ENCODE peak calls at places on chromosomes 13 and 19, in five cellular contexts. R, A, E, I and O are unnamed samples.

GRCh38 chr19:12985049-12985776 is 10.1 kb upstream of the NFIX start:
- DNase-seq in R (peak; percentile 72), A (peak; percentile 64), E (peak; percentile 27), I (no peak), O (peak; percentile 28)

GRCh38 chr13:37918116-37919100 is 48.8 kb upstream of the TRPC4 start:
- DNase-seq in R (no peak), A (no peak), E (no peak), I (no peak), O (peak; percentile 6)

GRCh38 chr19:18300930-18301717 is 19.7 kb upstream of the JUND start:
- DNase-seq in R (peak; percentile 86), A (peak; percentile 47), E (peak; percentile 65), I (peak; percentile 80), O (peak; percentile 87)

GRCh38 chr13:43830481-43830873 is 43.7 kb upstream of the ENOX1 start:
- DNase-seq in R (no peak), A (peak; percentile 22), E (peak; percentile 89), I (no peak), O (peak; percentile 98)

GRCh38 chr19:48713041-48713863 is 6.3 kb downstream of the MAMSTR start:
- DNase-seq in R (no peak), A (no peak), E (no peak), I (no peak), O (no peak)

GRCh38 chr13:88005188-88005587 is 334.0 kb downstream of the SLITRK5 start:
- DNase-seq in R (no peak), A (no peak), E (no peak), I (no peak), O (no peak)

GRCh38 chr19:35144600-35145436 is 1.8 kb downstream of the FXYD7 start:
- DNase-seq in R (no peak), A (no peak), E (no peak), I (no peak), O (no peak)

GRCh38 chr13:74145249-74145970 is 11.2 kb upstream of the KLF12 start:
- DNase-seq in R (no peak), A (peak; percentile 26), E (peak; percentile 64), I (no peak), O (peak; percentile 74)

GRCh38 chr19:50803633-50804419 is 13.6 kb downstream of the ACP4 start:
- DNase-seq in R (no peak), A (no peak), E (peak; percentile 15), I (no peak), O (peak; percentile 9)

GRCh38 chr13:91719033-91719432 is 320.6 kb downstream of the GPC5 start:
- DNase-seq in R (no peak), A (peak; percentile 43), E (peak; percentile 9), I (no peak), O (no peak)

GRCh38 chr19:40298026-40298425 is 12.9 kb upstream of the AKT2 start:
- DNase-seq in R (no peak), A (no peak), E (no peak), I (no peak), O (no peak)

GRCh38 chr19:58218899-58219298 is 9.8 kb upstream of the ZNF544 start:
- DNase-seq in R (no peak), A (no peak), E (peak; percentile 37), I (no peak), O (no peak)
- TF ChIP-seq CTCF in R (no peak), A (no peak), E (peak; percentile 23), I (peak; percentile 36), O (no peak)

GRCh38 chr19:2721570-2722540 is 683 bp upstream of the DIRAS1 start:
- DNase-seq in R (no peak), A (no peak), E (no peak), I (no peak), O (no peak)
- H3K4me3 ChIP-seq in R (peak overlapping the region; percentile 16), A (peak overlapping the region; percentile 17), E (no peak overlapping the region), I (peak overlapping the region; percentile 17), O (peak overlapping the region; percentile 65)

DNA sequence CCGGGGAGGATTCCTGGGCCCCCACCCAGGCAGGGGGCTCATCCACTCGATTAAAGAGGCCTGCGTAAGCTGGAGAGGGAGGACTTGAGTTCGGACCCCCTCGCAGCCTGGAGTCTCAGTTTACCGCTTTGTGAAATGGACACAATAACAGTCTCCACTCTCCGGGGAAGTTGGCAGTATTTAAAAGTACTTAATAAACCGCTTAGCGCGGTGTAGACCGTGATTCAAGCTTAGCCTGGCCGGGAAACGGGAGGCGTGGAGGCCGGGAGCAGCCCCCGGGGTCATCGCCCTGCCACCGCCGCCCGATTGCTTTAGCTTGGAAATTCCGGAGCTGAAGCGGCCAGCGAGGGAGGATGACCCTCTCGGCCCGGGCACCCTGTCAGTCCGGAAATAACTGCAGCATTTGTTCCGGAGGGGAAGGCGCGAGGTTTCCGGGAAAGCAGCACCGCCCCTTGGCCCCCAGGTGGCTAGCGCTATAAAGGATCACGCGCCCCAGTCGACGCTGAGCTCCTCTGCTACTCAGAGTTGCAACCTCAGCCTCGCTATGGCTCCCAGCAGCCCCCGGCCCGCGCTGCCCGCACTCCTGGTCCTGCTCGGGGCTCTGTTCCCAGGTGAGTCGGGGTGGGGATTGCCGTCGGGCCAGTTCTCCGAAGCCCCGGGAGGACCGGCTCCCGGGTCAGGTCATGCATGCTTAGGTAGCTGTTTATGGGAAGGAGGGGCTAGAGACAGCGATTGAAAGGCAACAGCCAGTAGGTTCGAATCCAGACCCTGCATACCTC is at the start of gene ICAM1:
- DNase-seq in R (peak; percentile 87), A (peak; percentile 25), E (peak; percentile 94), I (peak; percentile 93), O (peak; percentile 79)
- TF ChIP-seq CTCF in R (no peak), A (no peak), E (no peak), I (peak; percentile 31), O (peak; percentile 4)

GRCh38 chr19:10915511-10916091 is 12.8 kb downstream of the YIPF2 start:
- DNase-seq in R (no peak), A (peak; percentile 74), E (peak; percentile 66), I (no peak), O (peak; percentile 68)
- H3K4me3 ChIP-seq in R (no peak overlapping the region), A (no peak overlapping the region), E (no peak overlapping the region), I (no peak overlapping the region), O (no peak overlapping the region)

GRCh38 chr13:30618938-30619289 is 1.2 kb downstream of the USPL1 start:
- DNase-seq in R (no peak), A (peak; percentile 3), E (no peak), I (no peak), O (no peak)

GRCh38 chr13:30616927-30617314 is 799 bp upstream of the USPL1 start:
- DNase-seq in R (peak; percentile 81), A (peak; percentile 92), E (peak; percentile 97), I (peak; percentile 65), O (peak; percentile 94)

GRCh38 chr13:30618186-30618937 is 642 bp downstream of the USPL1 start:
- DNase-seq in R (peak; percentile 39), A (no peak), E (peak; percentile 17), I (peak; percentile 51), O (no peak)

GRCh38 chr13:30615851-30616311 is 1.8 kb upstream of the USPL1 start:
- DNase-seq in R (no peak), A (peak; percentile 78), E (peak; percentile 62), I (no peak), O (peak; percentile 66)

GRCh38 chr13:30617315-30618185 is at the start of gene USPL1:
- DNase-seq in R (peak; percentile 96), A (peak; percentile 100), E (peak; percentile 100), I (peak; percentile 99), O (peak; percentile 99)
- TF ChIP-seq CTCF in R (peak; percentile 63), A (no peak), E (peak; percentile 22), I (peak; percentile 72), O (peak; percentile 24)

DNA sequence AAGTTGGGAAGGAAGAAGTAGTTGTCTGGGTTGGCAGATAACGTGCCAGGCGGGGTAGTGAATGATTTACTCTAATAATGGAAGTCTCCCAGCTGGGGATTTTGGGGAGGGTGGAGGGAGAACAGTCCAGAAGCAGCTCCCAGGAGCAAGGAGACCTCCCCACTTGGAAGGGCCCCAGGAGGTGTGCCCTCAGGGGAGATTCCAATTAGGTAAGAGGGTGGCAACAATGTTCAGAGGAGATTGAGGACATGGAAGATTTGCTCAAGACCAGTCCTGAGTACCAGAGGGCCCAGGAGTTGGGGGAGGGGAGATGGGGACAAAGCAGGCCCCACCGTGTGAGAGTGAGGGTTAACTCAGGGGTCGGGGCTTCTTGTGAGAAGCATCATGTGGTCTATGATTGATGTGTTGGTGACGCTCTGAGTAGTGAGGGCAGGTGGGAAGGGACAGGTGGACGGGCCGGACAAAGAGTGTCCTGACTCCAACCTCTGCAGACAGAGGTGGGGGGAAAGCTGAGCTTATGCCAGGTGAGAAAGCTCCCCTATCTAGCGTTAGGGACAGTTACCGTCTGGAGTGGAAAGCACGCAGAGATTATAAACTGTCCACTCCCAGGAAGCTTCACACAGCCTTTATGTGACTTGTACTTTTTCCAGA is 3.5 kb downstream of the SPINT2 start:
- DNase-seq in R (no peak), A (no peak), E (no peak), I (peak; percentile 52), O (no peak)
- H3K4me3 ChIP-seq in R (no peak overlapping the region), A (no peak overlapping the region), E (no peak overlapping the region), I (no peak overlapping the region), O (no peak overlapping the region)

DNA sequence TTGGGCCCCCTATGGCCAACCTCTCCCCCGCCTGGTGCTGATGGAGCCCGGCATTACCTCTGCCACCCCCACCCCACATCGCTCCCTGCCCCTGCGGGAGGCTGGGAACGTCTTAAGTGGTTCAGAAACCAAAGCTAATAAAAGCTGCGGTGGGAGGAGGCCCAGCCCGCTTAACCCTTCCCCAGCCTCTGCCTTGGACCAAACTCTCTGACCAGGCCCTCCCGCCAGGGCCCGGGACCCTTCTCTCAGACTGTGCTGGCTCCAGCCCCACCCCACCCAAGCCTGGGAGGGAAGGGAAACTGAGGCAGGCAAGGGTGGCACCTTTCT is 22.1 kb downstream of the SMIM24 start:
- DNase-seq in R (no peak), A (peak; percentile 88), E (no peak), I (no peak), O (no peak)
- TF ChIP-seq CTCF in R (no peak), A (no peak), E (no peak), I (no peak), O (no peak)

DNA sequence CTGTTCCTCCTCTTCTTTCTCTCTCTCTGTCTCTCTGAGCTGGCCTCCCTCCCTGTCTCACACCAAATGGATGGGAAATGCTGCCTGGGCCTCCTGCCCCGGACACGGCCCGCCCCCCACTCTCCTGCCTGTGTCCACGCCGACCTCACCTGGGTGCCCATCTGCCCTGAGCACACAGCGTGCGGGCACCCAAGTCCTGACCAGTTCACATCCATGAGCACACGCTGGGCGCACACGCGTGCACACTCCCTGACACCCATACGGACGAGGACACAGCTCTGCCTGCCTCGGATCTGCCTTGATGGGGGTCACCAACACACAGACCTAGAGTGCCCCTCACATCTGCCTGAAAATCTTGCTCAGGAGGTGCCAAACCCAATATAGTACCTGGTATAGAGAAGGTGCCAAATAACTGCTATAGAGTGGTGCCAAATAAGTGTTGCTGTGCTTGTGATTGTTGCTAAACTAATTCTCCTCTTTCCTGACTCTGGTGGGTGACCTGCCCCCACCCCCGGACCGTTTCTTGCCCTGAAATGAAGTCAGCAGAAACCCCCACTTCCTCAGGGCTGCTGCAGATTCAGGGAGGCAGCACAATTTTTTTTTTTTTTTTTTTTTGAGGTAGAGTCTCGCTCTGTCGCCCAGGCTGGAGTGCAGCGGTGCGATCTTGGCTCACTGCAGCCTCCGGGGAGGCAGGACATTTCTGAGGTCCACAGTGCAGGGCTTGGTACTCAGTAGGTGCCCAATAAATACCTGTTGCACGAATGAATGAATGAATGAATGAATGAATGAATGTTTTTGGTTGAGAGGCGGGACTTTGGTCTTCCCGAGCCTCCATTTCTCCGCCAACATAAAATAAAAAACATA is 4.6 kb downstream of the NFIC start:
- DNase-seq in R (no peak), A (no peak), E (no peak), I (no peak), O (no peak)
- H3K4me3 ChIP-seq in R (peak overlapping the region; percentile 98), A (no peak overlapping the region), E (no peak overlapping the region), I (no peak overlapping the region), O (peak overlapping the region; percentile 78)